ENCODE peak calls at places on chromosomes 3 and 15, in seven cellular contexts. S is 8988T, J is NCI-H2029 treated with DMSO at 0.1 percent for 48 hours, V is iPS-NIHi11, R is AG08396, G is SJSA1, E is NCI-H1092. P is an unnamed sample.
A peak's percentile ranks its signal among the peaks of the same experiment; 100 is the strongest.

GRCh38 chr3:23877324-23877980 is 39.3 kb downstream of the NKIRAS1 start:
- DNase-seq in S (no peak), J (no peak), V (no peak), R (peak; percentile 73), G (peak; percentile 18), E (no peak), P (peak; percentile 78)

GRCh38 chr3:11137627-11137959 is 16.7 kb upstream of the HRH1 start:
- DNase-seq in S (no peak), J (no peak), V (no peak), R (no peak), G (no peak), E (no peak), P (no peak)

GRCh38 chr3:134931045-134931775 is 136.2 kb downstream of the EPHB1 start:
- DNase-seq in S (no peak), J (no peak), V (no peak), R (no peak), G (no peak), E (no peak), P (no peak)

GRCh38 chr15:96293446-96293845 is 37.1 kb upstream of the NR2F2 start:
- DNase-seq in S (no peak), J (no peak), V (no peak), R (no peak), G (no peak), E (no peak), P (no peak)

GRCh38 chr3:146972726-146973125 is 367.6 kb upstream of the PLSCR5 start:
- DNase-seq in S (no peak), J (no peak), V (no peak), R (peak; percentile 12), G (peak; percentile 82), E (no peak), P (no peak)

GRCh38 chr15:85755942-85756341 is 38.8 kb downstream of the KLHL25 start:
- DNase-seq in S (no peak), J (no peak), V (no peak), R (no peak), G (no peak), E (no peak), P (no peak)

GRCh38 chr3:168080022-168080421 is 15.7 kb downstream of the GOLIM4 start:
- DNase-seq in S (no peak), J (no peak), V (no peak), R (no peak), G (no peak), E (no peak), P (no peak)

GRCh38 chr3:195080125-195080524 is 190.8 kb downstream of the XXYLT1 start:
- DNase-seq in S (no peak), J (no peak), V (no peak), R (no peak), G (no peak), E (no peak), P (no peak)

GRCh38 chr3:184480831-184481230 is 80.8 kb upstream of the EPHB3 start:
- DNase-seq in S (no peak), J (no peak), V (no peak), R (no peak), G (no peak), E (no peak), P (no peak)

GRCh38 chr15:28881600-28881999 is 4.2 kb upstream of the APBA2 start:
- DNase-seq in S (no peak), J (no peak), V (no peak), R (no peak), G (no peak), E (no peak), P (no peak)

GRCh38 chr3:143078883-143079282 is 40.7 kb upstream of the CHST2 start:
- DNase-seq in S (no peak), J (no peak), V (no peak), R (peak; percentile 78), G (no peak), E (no peak), P (no peak)

GRCh38 chr3:99413504-99413903 is 224.9 kb upstream of the COL8A1 start:
- DNase-seq in S (peak; percentile 9), J (no peak), V (no peak), R (peak; percentile 22), G (peak; percentile 19), E (no peak), P (no peak)

GRCh38 chr3:196537319-196537984 is 22.3 kb upstream of the SMCO1 start:
- DNase-seq in S (no peak), J (peak; percentile 6), V (peak; percentile 42), R (peak; percentile 36), G (no peak), E (no peak), P (peak; percentile 70)

GRCh38 chr3:154819491-154819890 is 260.6 kb upstream of the MME start:
- DNase-seq in S (no peak), J (no peak), V (no peak), R (no peak), G (no peak), E (no peak), P (no peak)

GRCh38 chr3:128603811-128604447 is 46.7 kb downstream of the RPN1 start:
- DNase-seq in S (no peak), J (no peak), V (no peak), R (no peak), G (no peak), E (no peak), P (no peak)

GRCh38 chr3:143429628-143430514 is 310.3 kb downstream of the CHST2 start:
- DNase-seq in S (no peak), J (no peak), V (no peak), R (no peak), G (no peak), E (no peak), P (no peak)

GRCh38 chr3:177150218-177150916 is 46.9 kb downstream of the TBL1XR1 start:
- DNase-seq in S (no peak), J (no peak), V (no peak), R (no peak), G (no peak), E (no peak), P (no peak)

GRCh38 chr3:23659274-23659673 is 146.5 kb upstream of the UBE2E1 start:
- DNase-seq in S (no peak), J (no peak), V (no peak), R (no peak), G (no peak), E (no peak), P (no peak)

GRCh38 chr15:88655780-88656488 is 17.1 kb downstream of the ISG20 start:
- DNase-seq in S (no peak), J (no peak), V (no peak), R (no peak), G (no peak), E (no peak), P (no peak)

GRCh38 chr15:84888639-84889038 is 4.2 kb downstream of the SLC28A1 start:
- DNase-seq in S (no peak), J (no peak), V (no peak), R (no peak), G (no peak), E (no peak), P (no peak)

GRCh38 chr15:56058986-56059385 is 65.6 kb upstream of the NEDD4 start:
- DNase-seq in S (no peak), J (no peak), V (no peak), R (no peak), G (no peak), E (no peak), P (no peak)

GRCh38 chr3:28077566-28077965 is 163.9 kb upstream of the CMC1 start:
- DNase-seq in S (no peak), J (no peak), V (peak; percentile 65), R (peak; percentile 7), G (no peak), E (no peak), P (no peak)

GRCh38 chr3:152471814-152472605 is 203.3 kb downstream of the MBNL1 start:
- DNase-seq in S (no peak), J (peak; percentile 40), V (peak; percentile 49), R (peak; percentile 43), G (peak; percentile 47), E (peak; percentile 53), P (no peak)

GRCh38 chr3:31341130-31341529 is 191.6 kb upstream of the STT3B start:
- DNase-seq in S (no peak), J (no peak), V (peak; percentile 35), R (no peak), G (no peak), E (no peak), P (no peak)

GRCh38 chr15:72907733-72908132 is 124.2 kb upstream of the ADPGK start:
- DNase-seq in S (no peak), J (no peak), V (no peak), R (no peak), G (no peak), E (no peak), P (no peak)

GRCh38 chr15:89197503-89197971 is 23.8 kb downstream of the RLBP1 start:
- DNase-seq in S (no peak), J (no peak), V (peak; percentile 83), R (no peak), G (no peak), E (no peak), P (no peak)

P was measured in PC-9.